ENCODE peak calls at places on chromosomes 4 and X, in five cellular contexts. S, A, K, V and Z are unnamed samples.

GRCh38 chr4:27149541-27150212 is 289.0 kb downstream of the STIM2 start:
- DNase-seq in S (no peak), A (peak), K (peak), V (no peak), Z (no peak)

GRCh38 chrX:9164086-9164485 is 130.2 kb upstream of the FAM9B start:
- DNase-seq in S (no peak), A (no peak), K (peak), V (no peak), Z (no peak)

GRCh38 chrX:8743126-8743732 is 11.3 kb upstream of the ANOS1 start:
- DNase-seq in S (peak), A (peak), K (peak), V (peak), Z (no peak)

GRCh38 chrX:13888284-13888683 is 71.4 kb upstream of the GPM6B start:
- DNase-seq in S (no peak), A (no peak), K (no peak), V (no peak), Z (no peak)

GRCh38 chrX:43349363-43349762 is 306.7 kb upstream of the MAOA start:
- DNase-seq in S (peak), A (peak), K (peak), V (no peak), Z (no peak)

GRCh38 chr4:175456131-175456530 is 355.9 kb downstream of the GPM6A start:
- DNase-seq in S (no peak), A (no peak), K (no peak), V (no peak), Z (no peak)

GRCh38 chrX:151734446-151734845 is at the start of gene CNGA2:
- DNase-seq in S (no peak), A (no peak), K (no peak), V (no peak), Z (no peak)

GRCh38 chrX:2831471-2832228 is 2.9 kb downstream of the GYG2 start:
- DNase-seq in S (no peak), A (no peak), K (no peak), V (no peak), Z (no peak)

GRCh38 chrX:10744011-10744410 is 123.6 kb upstream of the MID1 start:
- DNase-seq in S (no peak), A (no peak), K (no peak), V (no peak), Z (no peak)

GRCh38 chrX:119537487-119537886 is 27.7 kb downstream of the STEEP1 start:
- DNase-seq in S (no peak), A (no peak), K (no peak), V (no peak), Z (no peak)

GRCh38 chr4:123133397-123134050 is 211.1 kb upstream of the NUDT6 start:
- DNase-seq in S (no peak), A (no peak), K (no peak), V (no peak), Z (no peak)

GRCh38 chr4:150573534-150573933 is 8.4 kb upstream of the MAB21L2 start:
- DNase-seq in S (no peak), A (peak), K (peak), V (no peak), Z (no peak)

GRCh38 chr4:8353158-8353495 is 83.6 kb downstream of the HTRA3 start:
- DNase-seq in S (peak), A (no peak), K (no peak), V (no peak), Z (no peak)